ENCODE peak calls at places on chromosomes 12 and 14, in six cellular contexts. C, F, H, Q, E and Z are unnamed samples.

GRCh38 chr14:105074601-105075053 is 9.4 kb upstream of the GPR132 start:
- DNase-seq in C (no peak), F (no peak), H (no peak), Q (peak; percentile 89), E (no peak), Z (no peak)

GRCh38 chr14:92649934-92650545 is 98.4 kb downstream of the LGMN start:
- DNase-seq in C (no peak), F (peak; percentile 49), H (no peak), Q (no peak), E (peak; percentile 37), Z (no peak)

GRCh38 chr14:104844306-104845032 is 20.6 kb upstream of the CEP170B start:
- DNase-seq in C (no peak), F (no peak), H (no peak), Q (peak; percentile 25), E (no peak), Z (no peak)

GRCh38 chr12:96036765-96037455 is 1.5 kb upstream of the LTA4H start:
- DNase-seq in C (no peak), F (no peak), H (no peak), Q (no peak), E (no peak), Z (no peak)

GRCh38 chr12:51531982-51532497 is 59.0 kb upstream of the SCN8A start:
- DNase-seq in C (peak; percentile 66), F (peak; percentile 48), H (peak; percentile 62), Q (peak; percentile 75), E (peak; percentile 76), Z (peak; percentile 73)

GRCh38 chr14:99318959-99319295 is 46.9 kb upstream of the BCL11B start:
- DNase-seq in C (no peak), F (no peak), H (no peak), Q (no peak), E (no peak), Z (no peak)

GRCh38 chr14:55103005-55103640 is 25.9 kb upstream of the LGALS3 start:
- DNase-seq in C (peak; percentile 20), F (no peak), H (peak; percentile 81), Q (peak; percentile 27), E (peak; percentile 91), Z (peak; percentile 58)

GRCh38 chr12:12731178-12731577 is 14.0 kb downstream of the CDKN1B start:
- DNase-seq in C (no peak), F (no peak), H (no peak), Q (no peak), E (no peak), Z (no peak)

GRCh38 chr14:104250175-104250574 is 111.8 kb downstream of the KIF26A start:
- DNase-seq in C (no peak), F (no peak), H (no peak), Q (no peak), E (no peak), Z (no peak)